ENCODE peak calls at places on chromosomes 4 and X, in five cellular contexts. D is HFFc6, Z is cardiac fibroblast, M is osteocyte, U is astrocyte of the cerebellum. Y is an unnamed sample.

GRCh38 chr4:3341760-3342159 is 48.9 kb downstream of the RGS12 start:
- DNase-seq in Z (no peak), M (peak), U (no peak), D (no peak), Y (no peak)

GRCh38 chrX:104564335-104564734 is 1.7 kb upstream of the IL1RAPL2 start:
- DNase-seq in D (no peak), U (no peak), M (no peak), Z (no peak), Y (peak)

GRCh38 chr4:143083811-143084472 is 100.8 kb upstream of the USP38 start:
- DNase-seq in Z (peak), M (no peak), D (no peak), U (no peak), Y (no peak)

GRCh38 chr4:15654556-15655222 is 468 bp downstream of the FBXL5 start:
- DNase-seq in U (no peak), M (no peak), D (peak), Z (peak), Y (peak)

GRCh38 chrX:153032397-153033118 is 23.7 kb upstream of the PNMA3 start:
- DNase-seq in U (no peak), Z (peak), M (no peak), D (peak), Y (no peak)

GRCh38 chr4:109972786-109973528 is 60.3 kb downstream of the EGF start:
- DNase-seq in M (no peak), Z (no peak), U (no peak), D (no peak), Y (no peak)

GRCh38 chrX:30904186-30904585 is 15.1 kb upstream of the TAB3 start:
- DNase-seq in M (no peak), D (no peak), Z (no peak), U (no peak), Y (no peak)

GRCh38 chrX:17944833-17945497 is 83.9 kb upstream of the RAI2 start:
- DNase-seq in U (no peak), Z (no peak), D (no peak), M (no peak), Y (no peak)

GRCh38 chr4:93710101-93710846 is 118.3 kb upstream of the ATOH1 start:
- DNase-seq in D (no peak), Z (no peak), M (no peak), U (no peak), Y (no peak)

GRCh38 chrX:110509778-110510510 is 151.3 kb downstream of the RTL9 start:
- DNase-seq in D (peak), Z (no peak), M (no peak), U (peak), Y (no peak)

GRCh38 chr4:145830699-145831098 is 107.9 kb downstream of the ZNF827 start:
- DNase-seq in M (no peak), U (no peak), D (no peak), Z (no peak), Y (no peak)

GRCh38 chrX:20988118-20988517 is 386.1 kb upstream of the CNKSR2 start:
- DNase-seq in U (peak), Z (no peak), M (no peak), D (no peak), Y (no peak)

GRCh38 chrX:64205441-64205734 is at the start of gene AMER1:
- DNase-seq in U (no peak), Z (no peak), D (no peak), M (no peak), Y (no peak)

GRCh38 chr4:25142468-25142867 is 17.8 kb downstream of the SEPSECS start:
- DNase-seq in D (no peak), U (no peak), Z (no peak), M (no peak), Y (no peak)

GRCh38 chrX:148960060-148960459 is 459.6 kb downstream of the AFF2 start:
- DNase-seq in M (no peak), U (no peak), Z (peak), D (no peak), Y (no peak)

GRCh38 chr4:141686146-141686775 is 49.9 kb downstream of the IL15 start:
- DNase-seq in D (no peak), M (no peak), U (no peak), Z (peak), Y (no peak)

GRCh38 chr4:177596035-177596434 is 153.8 kb upstream of the AGA start:
- DNase-seq in Z (peak), D (peak), M (no peak), U (peak), Y (peak)

GRCh38 chr4:118823471-118823870 is 12.5 kb downstream of the SEC24D start:
- DNase-seq in M (no peak), D (no peak), U (no peak), Z (no peak), Y (no peak)

GRCh38 chrX:40663880-40664630 is 16.7 kb upstream of the CXorf38 start:
- DNase-seq in M (no peak), D (peak), U (no peak), Z (peak), Y (no peak)

GRCh38 chr4:172412851-172413250 is 599.6 kb downstream of the GALNTL6 start:
- DNase-seq in D (no peak), M (no peak), Z (no peak), U (no peak), Y (no peak)

GRCh38 chr4:106809083-106809482 is 227.0 kb downstream of the DKK2 start:
- DNase-seq in D (peak), M (no peak), Z (peak), U (peak), Y (no peak)

GRCh38 chr4:155807021-155807420 is 48.2 kb downstream of the GUCY1B1 start:
- DNase-seq in U (peak), Z (no peak), D (peak), M (no peak), Y (no peak)

GRCh38 chr4:4735870-4736269 is 123.6 kb upstream of the MSX1 start:
- DNase-seq in M (no peak), U (peak), Z (peak), D (no peak), Y (no peak)

GRCh38 chr4:176927117-176927516 is 134.4 kb upstream of the VEGFC start:
- DNase-seq in D (no peak), U (no peak), M (no peak), Z (no peak), Y (no peak)

GRCh38 chr4:173924561-173924960 is 358.9 kb downstream of the FBXO8 start:
- DNase-seq in M (no peak), Z (peak), D (no peak), U (no peak), Y (no peak)

GRCh38 chr4:26081795-26082498 is 167.9 kb downstream of the SMIM20 start:
- DNase-seq in D (peak), Z (peak), M (no peak), U (no peak), Y (no peak)

GRCh38 chrX:15356444-15356843 is 21.1 kb upstream of the PIGA start:
- DNase-seq in Z (peak), U (no peak), D (no peak), M (no peak), Y (no peak)

GRCh38 chr4:1981251-1982055 is 27.3 kb downstream of the NELFA start:
- DNase-seq in Z (no peak), D (no peak), M (peak), U (no peak), Y (no peak)

GRCh38 chr4:174282836-174283506 is 496 bp downstream of the FBXO8 start:
- DNase-seq in Z (peak), D (peak), U (peak), M (peak), Y (no peak)

DNA sequence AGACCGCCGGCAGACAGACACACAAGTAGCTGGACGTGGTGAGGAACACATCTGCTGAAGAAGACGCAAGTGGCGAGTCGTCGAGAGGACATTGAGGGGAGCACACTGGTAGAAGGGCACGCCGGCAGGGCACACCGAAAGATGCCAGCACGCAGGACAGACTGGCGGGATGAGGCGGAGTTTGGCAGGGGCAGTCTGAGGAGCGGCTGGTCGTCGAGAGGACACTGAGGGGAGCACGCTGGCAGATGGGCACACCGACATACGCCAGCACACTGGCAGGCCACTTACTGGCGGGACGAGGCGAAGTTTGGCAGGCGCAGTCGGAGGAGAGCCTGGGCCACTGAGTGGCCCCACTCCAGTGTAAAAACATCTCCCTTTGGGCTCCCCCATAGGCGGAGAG is 42.1 kb downstream of the RASGEF1B start:
- DNase-seq in Z (no peak), U (no peak), D (no peak), M (no peak), Y (no peak)
- TF ChIP-seq CTCF in Z (no peak), U (no peak), D (no peak), M (no peak), Y (no peak)

DNA sequence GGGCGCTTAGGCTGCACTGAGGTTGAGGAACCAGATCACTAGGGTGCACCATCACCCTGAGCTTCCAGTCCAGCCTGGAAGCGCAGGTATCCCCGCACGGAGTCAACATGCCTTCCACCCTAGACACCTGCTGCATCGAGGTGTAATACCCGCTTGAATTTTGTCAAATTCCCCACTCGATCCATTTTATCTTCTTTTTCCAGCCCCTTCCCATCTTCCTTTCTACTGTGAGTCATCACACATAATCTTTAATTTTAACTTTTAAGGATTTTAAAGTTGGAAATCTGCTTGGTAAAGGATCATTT is 824 bp downstream of the PLK4 start:
- DNase-seq in U (no peak), M (no peak), Z (no peak), D (no peak), Y (no peak)
- TF ChIP-seq CTCF in U (no peak), M (no peak), Z (no peak), D (no peak), Y (peak)

GRCh38 chr4:39104255-39104654 is 42.2 kb downstream of the KLHL5 start:
- DNase-seq in Z (no peak), U (no peak), D (no peak), M (no peak), Y (no peak)

GRCh38 chr4:39102297-39102696 is 40.3 kb downstream of the KLHL5 start:
- DNase-seq in M (no peak), D (no peak), Z (no peak), U (no peak), Y (no peak)

GRCh38 chr4:39106011-39106410 is 44.0 kb downstream of the KLHL5 start:
- DNase-seq in D (no peak), U (no peak), Z (no peak), M (no peak), Y (no peak)

GRCh38 chr4:39103291-39103690 is 41.3 kb downstream of the KLHL5 start:
- DNase-seq in M (no peak), U (no peak), D (no peak), Z (peak), Y (no peak)
- TF ChIP-seq CTCF in M (no peak), U (no peak), D (no peak), Z (no peak), Y (no peak)

DNA sequence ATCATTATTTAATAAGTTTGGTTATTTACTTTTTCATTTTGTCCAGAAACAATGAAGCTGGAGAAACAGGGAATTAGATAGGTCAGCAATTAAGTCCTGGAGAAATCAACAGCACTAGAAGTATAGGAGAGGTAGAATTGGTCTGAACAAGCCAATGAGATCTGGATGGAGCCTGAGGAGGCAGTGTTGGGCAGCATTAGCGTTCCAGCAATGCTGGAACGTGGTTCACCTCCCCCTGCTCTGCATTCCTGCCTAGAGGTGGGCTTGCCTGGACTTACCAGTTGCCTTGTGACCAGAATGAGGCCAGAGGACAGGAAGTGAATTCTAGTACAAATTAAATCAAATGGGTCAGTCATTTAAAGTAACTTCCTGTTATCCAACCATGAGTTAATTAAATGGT is 4.6 kb downstream of the RASSF6 start:
- DNase-seq in U (no peak), M (no peak), Z (no peak), D (no peak), Y (no peak)
- TF ChIP-seq CTCF in U (peak), M (no peak), Z (no peak), D (no peak), Y (no peak)

DNA sequence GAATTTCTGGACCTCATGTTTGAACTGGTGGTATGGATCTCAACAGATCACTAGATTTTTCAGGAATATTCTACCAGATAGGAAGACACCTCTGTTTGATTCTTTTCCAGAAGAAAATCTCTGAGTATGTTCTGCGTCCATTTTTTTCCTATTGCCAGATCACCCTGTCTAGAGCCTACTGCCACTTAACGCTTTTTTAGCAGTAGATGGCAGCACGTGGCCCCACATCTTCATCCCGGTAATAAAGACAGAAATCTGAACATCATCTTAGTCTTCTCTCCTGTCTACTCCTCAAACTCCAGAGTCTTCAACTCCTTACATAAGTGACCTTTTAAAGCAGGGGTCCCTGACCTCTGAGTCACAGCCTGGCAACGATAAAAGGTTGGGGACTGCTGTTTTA is 184.7 kb downstream of the TMA16 start:
- DNase-seq in Z (no peak), M (no peak), U (no peak), D (peak), Y (no peak)
- TF ChIP-seq CTCF in Z (no peak), M (peak), U (peak), D (peak), Y (peak)

DNA sequence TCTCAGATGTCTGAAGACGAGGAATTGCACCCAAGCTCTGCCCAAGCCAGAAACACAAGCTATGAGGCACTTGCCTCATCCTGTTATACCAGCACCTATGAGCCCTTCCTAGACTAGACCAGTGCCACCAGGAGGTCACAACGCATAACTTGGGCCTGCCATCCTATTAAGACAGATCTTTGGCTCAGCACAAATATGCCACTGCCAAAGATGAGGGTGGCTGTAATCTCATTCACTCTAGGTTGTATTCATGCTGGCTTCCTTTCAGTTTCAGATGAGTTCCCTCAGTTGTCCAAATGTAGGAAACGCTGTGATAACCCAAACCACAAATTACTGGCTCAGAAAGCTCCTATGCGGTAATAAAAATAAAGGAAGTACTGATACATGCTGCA is 76.5 kb upstream of the CITED1 start:
- DNase-seq in U (no peak), Z (peak), D (no peak), M (no peak), Y (no peak)
- TF ChIP-seq CTCF in U (no peak), Z (no peak), D (no peak), M (no peak), Y (no peak)

GRCh38 chr4:89482248-89482647 is 174.6 kb upstream of the GPRIN3 start:
- DNase-seq in M (no peak), D (peak), Z (peak), U (no peak), Y (no peak)
- TF ChIP-seq CTCF in M (peak), D (peak), Z (peak), U (peak), Y (peak)

Y was measured in chondrocyte.